ENCODE peak calls at places on chromosomes 2 and 18, in five cellular contexts. C is body of pancreas, O is thyroid gland, Q is HepG2, N is GM12865. M is an unnamed sample.

GRCh38 chr2:32627441-32627900 is 379 bp upstream of the TTC27 start:
- DNase-seq in C (peak; percentile 44), O (peak; percentile 52), Q (peak; percentile 9), N (no peak), M (no peak)

GRCh38 chr2:12607971-12608370 is 108.8 kb upstream of the TRIB2 start:
- DNase-seq in C (no peak), O (no peak), Q (no peak), N (no peak), M (no peak)

GRCh38 chr18:62523631-62524442 is 1.0 kb downstream of the ZCCHC2 start:
- DNase-seq in C (peak; percentile 67), O (peak; percentile 68), Q (no peak), N (peak; percentile 72), M (peak; percentile 42)

GRCh38 chr18:48595703-48596218 is 56.9 kb downstream of the CTIF start:
- DNase-seq in C (no peak), O (no peak), Q (no peak), N (no peak), M (no peak)

GRCh38 chr2:151374426-151374825 is 17.0 kb downstream of the TNFAIP6 start:
- DNase-seq in C (no peak), O (no peak), Q (no peak), N (peak; percentile 54), M (peak; percentile 41)

GRCh38 chr2:96209729-96210085 is 1.1 kb upstream of the STARD7 start:
- DNase-seq in C (no peak), O (no peak), Q (no peak), N (no peak), M (no peak)

GRCh38 chr2:30147715-30148611 is 1.2 kb downstream of the YPEL5 start:
- DNase-seq in C (peak; percentile 80), O (peak; percentile 81), Q (peak; percentile 44), N (peak; percentile 77), M (peak; percentile 89)

GRCh38 chr18:21361297-21361880 is 119.4 kb downstream of the GREB1L start:
- DNase-seq in C (no peak), O (no peak), Q (no peak), N (no peak), M (no peak)

GRCh38 chr2:238894950-238895298 is 47.0 kb downstream of the TWIST2 start:
- DNase-seq in C (no peak), O (no peak), Q (no peak), N (no peak), M (no peak)

GRCh38 chr2:45119855-45120254 is 110.6 kb upstream of the SIX2 start:
- DNase-seq in C (no peak), O (no peak), Q (no peak), N (no peak), M (no peak)

GRCh38 chr18:54604211-54604610 is 13.2 kb downstream of the DYNAP start:
- DNase-seq in C (no peak), O (no peak), Q (no peak), N (no peak), M (no peak)

GRCh38 chr18:2846241-2846637 is 567 bp upstream of the EMILIN2 start:
- DNase-seq in C (no peak), O (peak; percentile 18), Q (no peak), N (peak; percentile 26), M (peak; percentile 63)

GRCh38 chr18:34158881-34159690 is 65.6 kb downstream of the NOL4 start:
- DNase-seq in C (peak; percentile 52), O (peak; percentile 24), Q (peak; percentile 2), N (peak; percentile 37), M (peak; percentile 38)

GRCh38 chr2:119225084-119225864 is 1.6 kb downstream of the STEAP3 start:
- DNase-seq in C (peak; percentile 56), O (peak; percentile 22), Q (peak; percentile 44), N (peak; percentile 31), M (no peak)

GRCh38 chr18:57727952-57728807 is 74.9 kb downstream of the ATP8B1 start:
- DNase-seq in C (no peak), O (no peak), Q (no peak), N (no peak), M (no peak)

GRCh38 chr2:25375989-25376545 is 34.3 kb upstream of the DNMT3A start:
- DNase-seq in C (no peak), O (no peak), Q (no peak), N (no peak), M (no peak)

GRCh38 chr2:219886615-219887014 is 259.2 kb downstream of the SLC4A3 start:
- DNase-seq in C (no peak), O (no peak), Q (no peak), N (no peak), M (no peak)

GRCh38 chr2:191857406-191857805 is 10.5 kb upstream of the CAVIN2 start:
- DNase-seq in C (no peak), O (no peak), Q (no peak), N (no peak), M (no peak)

GRCh38 chr18:28718696-28719095 is 541.8 kb upstream of the CDH2 start:
- DNase-seq in C (no peak), O (no peak), Q (no peak), N (no peak), M (no peak)

GRCh38 chr2:233234996-233235395 is 16.5 kb upstream of the ATG16L1 start:
- DNase-seq in C (no peak), O (no peak), Q (no peak), N (no peak), M (no peak)

GRCh38 chr18:11883153-11883552 is 25.0 kb downstream of the MPPE1 start:
- DNase-seq in C (no peak), O (no peak), Q (no peak), N (peak; percentile 40), M (peak; percentile 69)

GRCh38 chr2:58930541-58930940 is 689.4 kb upstream of the FANCL start:
- DNase-seq in C (no peak), O (no peak), Q (no peak), N (no peak), M (no peak)

GRCh38 chr2:168530980-168531379 is 74.9 kb downstream of the CERS6 start:
- DNase-seq in C (no peak), O (no peak), Q (no peak), N (peak; percentile 28), M (no peak)

GRCh38 chr2:55133467-55134315 is 83.4 kb upstream of the RTN4 start:
- DNase-seq in C (no peak), O (no peak), Q (peak; percentile 81), N (peak; percentile 87), M (peak; percentile 69)

GRCh38 chr2:212242739-212243138 is 295.9 kb downstream of the ERBB4 start:
- DNase-seq in C (no peak), O (no peak), Q (no peak), N (no peak), M (no peak)

GRCh38 chr2:226086190-226086589 is 686.7 kb downstream of the NYAP2 start:
- DNase-seq in C (no peak), O (no peak), Q (no peak), N (no peak), M (no peak)

GRCh38 chr18:65906621-65907034 is 155.8 kb downstream of the CDH7 start:
- DNase-seq in C (no peak), O (no peak), Q (no peak), N (no peak), M (no peak)

GRCh38 chr2:159214325-159214865 is 72.1 kb downstream of the WDSUB1 start:
- DNase-seq in C (no peak), O (no peak), Q (no peak), N (no peak), M (no peak)

GRCh38 chr2:62313433-62314227 is 117.7 kb downstream of the B3GNT2 start:
- DNase-seq in C (no peak), O (no peak), Q (no peak), N (peak; percentile 93), M (peak; percentile 70)

GRCh38 chr18:55868909-55869308 is 280.9 kb upstream of the TCF4 start:
- DNase-seq in C (no peak), O (no peak), Q (no peak), N (no peak), M (no peak)

GRCh38 chr2:219836647-219837177 is 209.3 kb downstream of the SLC4A3 start:
- DNase-seq in C (no peak), O (no peak), Q (peak; percentile 60), N (peak; percentile 22), M (no peak)

DNA sequence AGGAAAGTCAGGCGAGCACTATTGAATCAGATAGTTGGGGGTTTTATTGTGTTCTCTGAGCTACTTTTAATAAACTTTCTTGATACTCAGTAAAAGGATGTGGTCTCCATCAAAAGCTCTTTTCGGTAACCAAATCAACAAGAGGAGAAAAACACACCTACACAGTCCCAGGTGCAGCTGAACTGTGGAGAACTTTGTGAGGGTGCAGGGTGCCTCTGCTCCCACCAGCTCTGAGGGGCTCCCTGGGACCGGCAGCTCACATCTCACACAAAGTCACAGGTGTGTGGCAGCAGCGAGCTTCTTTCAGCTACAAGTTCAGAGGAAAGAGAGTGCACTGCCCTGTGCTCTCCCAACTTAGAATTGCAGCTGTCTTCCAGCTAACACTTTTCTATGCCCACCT is 650.4 kb downstream of the RNF144A start:
- DNase-seq in C (no peak), O (no peak), Q (no peak), N (peak; percentile 76), M (peak; percentile 16)
- TF ChIP-seq CTCF in C (no peak), O (no peak), Q (no peak), N (no peak), M (no peak)

DNA sequence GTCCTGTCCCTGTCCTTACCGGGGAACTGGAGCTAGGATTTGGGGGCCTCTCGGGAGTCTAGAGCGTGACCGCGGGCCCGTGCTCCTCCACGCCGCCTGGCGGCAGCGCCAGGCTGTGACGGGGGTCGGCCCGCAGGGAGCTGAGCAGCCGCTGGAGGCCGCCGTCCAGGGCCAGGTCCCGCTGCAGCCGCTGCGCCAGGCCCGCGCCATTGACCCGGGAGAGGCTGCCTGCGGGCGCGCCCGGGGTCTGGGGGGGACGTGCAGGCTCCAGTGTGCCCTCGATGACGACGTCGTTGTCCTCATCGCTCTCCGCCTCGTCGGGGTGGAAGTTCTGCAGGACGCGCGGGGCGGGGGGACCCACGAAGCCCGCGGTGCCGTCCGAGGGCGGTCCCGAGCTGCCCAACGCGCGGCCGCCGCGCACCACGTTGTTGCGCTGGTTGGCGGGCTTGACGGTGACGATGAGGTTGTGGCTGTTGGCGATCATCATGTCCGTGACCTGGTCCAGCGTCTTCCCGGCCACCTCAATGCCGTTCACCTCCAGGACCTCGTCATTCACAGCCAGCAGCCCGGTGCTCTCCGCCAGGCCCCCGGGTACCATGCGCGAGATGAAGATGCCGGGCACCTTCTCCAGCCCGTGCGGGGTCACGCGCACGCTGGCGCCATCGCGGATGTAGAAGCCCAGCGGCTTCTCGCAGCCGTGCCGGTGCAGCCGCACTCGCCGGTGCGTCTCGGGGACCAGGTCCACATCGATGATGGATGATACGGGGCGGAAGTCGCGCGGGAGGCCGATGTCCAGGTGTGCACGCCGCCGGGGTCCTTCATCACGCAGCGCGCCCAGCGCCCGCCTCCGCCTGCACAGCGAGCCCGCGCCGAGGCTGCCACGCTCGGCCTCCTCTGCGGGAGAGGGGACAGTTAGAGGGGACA is 50.9 kb downstream of the ADNP2 start:
- DNase-seq in C (no peak), O (peak; percentile 59), Q (no peak), N (peak; percentile 51), M (peak; percentile 81)
- TF ChIP-seq CTCF in C (no peak), O (peak; percentile 51), Q (no peak), N (peak; percentile 74), M (peak; percentile 97)

GRCh38 chr2:175181877-175182308 is 383 bp upstream of the ATP5MC3 start:
- DNase-seq in C (no peak), O (no peak), Q (no peak), N (no peak), M (no peak)

GRCh38 chr2:175183674-175184073 is 2.2 kb upstream of the ATP5MC3 start:
- DNase-seq in C (no peak), O (no peak), Q (no peak), N (no peak), M (no peak)

GRCh38 chr2:175187378-175187777 is 5.9 kb upstream of the ATP5MC3 start:
- DNase-seq in C (no peak), O (no peak), Q (peak; percentile 66), N (peak; percentile 51), M (peak; percentile 33)
- TF ChIP-seq CTCF in C (no peak), O (no peak), Q (peak; percentile 63), N (peak; percentile 49), M (peak; percentile 43)

GRCh38 chr2:241257419-241258032 is 57.9 kb downstream of the HDLBP start:
- DNase-seq in C (no peak), O (no peak), Q (no peak), N (no peak), M (no peak)
- TF ChIP-seq CTCF in C (no peak), O (no peak), Q (no peak), N (no peak), M (no peak)

M was measured in GM13976.